ENCODE peak calls at places on chromosomes 2 and 18, in six cellular contexts. Z, E, D, U, L and A are unnamed samples.

GRCh38 chr2:103402944-103403343 is 641.1 kb downstream of the TMEM182 start:
- DNase-seq in Z (no peak), E (no peak), D (no peak), U (no peak), L (no peak), A (no peak)

GRCh38 chr2:15996536-15997423 is 56.4 kb downstream of the MYCN start:
- DNase-seq in Z (no peak), E (no peak), D (no peak), U (no peak), L (no peak), A (no peak)

GRCh38 chr2:134540954-134541353 is 177.8 kb downstream of the TMEM163 start:
- DNase-seq in Z (no peak), E (no peak), D (no peak), U (no peak), L (no peak), A (no peak)

GRCh38 chr2:108034843-108035242 is 48.5 kb downstream of the SLC5A7 start:
- DNase-seq in Z (no peak), E (no peak), D (no peak), U (no peak), L (no peak), A (no peak)

GRCh38 chr2:55419236-55419513 is 481 bp downstream of the CCDC88A start:
- DNase-seq in Z (peak; percentile 18), E (peak; percentile 48), D (no peak), U (no peak), L (peak; percentile 30), A (peak; percentile 62)

GRCh38 chr2:84940088-84940470 is 30.9 kb upstream of the KCMF1 start:
- DNase-seq in Z (no peak), E (no peak), D (no peak), U (no peak), L (no peak), A (no peak)

GRCh38 chr18:58520964-58521363 is 107.9 kb downstream of the ALPK2 start:
- DNase-seq in Z (peak; percentile 39), E (no peak), D (no peak), U (no peak), L (no peak), A (no peak)

GRCh38 chr2:219521066-219521880 is 7.0 kb downstream of the ASIC4 start:
- DNase-seq in Z (peak; percentile 37), E (peak; percentile 88), D (no peak), U (no peak), L (no peak), A (peak; percentile 65)

GRCh38 chr2:50333501-50334228 is 698.3 kb downstream of the NRXN1 start:
- DNase-seq in Z (no peak), E (no peak), D (no peak), U (no peak), L (no peak), A (no peak)

GRCh38 chr2:196183172-196183473 is 11.7 kb upstream of the STK17B start:
- DNase-seq in Z (no peak), E (no peak), D (no peak), U (no peak), L (no peak), A (no peak)

GRCh38 chr2:175366814-175367213 is 185.3 kb upstream of the ATP5MC3 start:
- DNase-seq in Z (peak; percentile 43), E (peak; percentile 52), D (peak; percentile 41), U (peak; percentile 10), L (peak; percentile 65), A (peak; percentile 42)

GRCh38 chr2:226040344-226040743 is 640.8 kb downstream of the NYAP2 start:
- DNase-seq in Z (no peak), E (no peak), D (no peak), U (no peak), L (no peak), A (no peak)

GRCh38 chr2:177419274-177419673 is 26.7 kb downstream of the AGPS start:
- DNase-seq in Z (peak; percentile 61), E (no peak), D (no peak), U (no peak), L (no peak), A (no peak)

GRCh38 chr18:35174093-35174731 is 66.6 kb upstream of the ZNF397 start:
- DNase-seq in Z (no peak), E (no peak), D (no peak), U (no peak), L (no peak), A (no peak)

GRCh38 chr2:100776445-100776844 is 43.5 kb upstream of the NPAS2 start:
- DNase-seq in Z (no peak), E (no peak), D (no peak), U (no peak), L (peak; percentile 81), A (no peak)

GRCh38 chr18:24271381-24272331 is 126.0 kb downstream of the OSBPL1A start:
- DNase-seq in Z (peak; percentile 72), E (peak; percentile 85), D (peak; percentile 71), U (peak; percentile 66), L (peak; percentile 82), A (peak; percentile 86)

GRCh38 chr2:10343658-10344057 is 41.0 kb downstream of the HPCAL1 start:
- DNase-seq in Z (no peak), E (no peak), D (no peak), U (no peak), L (no peak), A (no peak)

GRCh38 chr2:79100301-79100700 is 12.5 kb upstream of the REG1B start:
- DNase-seq in Z (no peak), E (no peak), D (no peak), U (no peak), L (no peak), A (no peak)

GRCh38 chr18:67730884-67731283 is 214.4 kb upstream of the DSEL start:
- DNase-seq in Z (peak; percentile 76), E (no peak), D (no peak), U (no peak), L (no peak), A (peak; percentile 18)

GRCh38 chr2:131039535-131039907 is 53.7 kb downstream of the FAM168B start:
- DNase-seq in Z (no peak), E (no peak), D (no peak), U (no peak), L (no peak), A (no peak)

GRCh38 chr2:161722547-161723503 is 98.6 kb downstream of the SLC4A10 start:
- DNase-seq in Z (no peak), E (no peak), D (no peak), U (no peak), L (no peak), A (no peak)

GRCh38 chr2:43228782-43229659 is 2.6 kb upstream of the ZFP36L2 start:
- DNase-seq in Z (no peak), E (no peak), D (no peak), U (no peak), L (no peak), A (peak; percentile 35)

GRCh38 chr2:240926516-240927389 is 20.6 kb downstream of the CROCC2 start:
- DNase-seq in Z (peak; percentile 56), E (peak; percentile 30), D (no peak), U (no peak), L (peak; percentile 34), A (no peak)

GRCh38 chr2:240909216-240909974 is 3.3 kb downstream of the CROCC2 start:
- DNase-seq in Z (no peak), E (no peak), D (no peak), U (no peak), L (no peak), A (no peak)

GRCh38 chr2:85132834-85133637 is at the start of gene TCF7L1:
- DNase-seq in Z (peak; percentile 88), E (peak; percentile 92), D (peak; percentile 91), U (peak; percentile 51), L (peak; percentile 72), A (peak; percentile 92)

GRCh38 chr18:59021500-59021899 is 118.2 kb upstream of the SEC11C start:
- DNase-seq in Z (no peak), E (no peak), D (no peak), U (no peak), L (no peak), A (no peak)

GRCh38 chr2:160075171-160075570 is 12.8 kb upstream of the PLA2R1 start:
- DNase-seq in Z (peak; percentile 33), E (no peak), D (no peak), U (no peak), L (no peak), A (no peak)

GRCh38 chr2:201258666-201258999 is 1.7 kb upstream of the CASP8 start:
- DNase-seq in Z (no peak), E (no peak), D (no peak), U (no peak), L (no peak), A (no peak)
- H3K18ac ChIP-seq in Z (peak overlapping the region; percentile 88), E (peak overlapping the region; percentile 18), D (no peak overlapping the region), U (peak overlapping the region; percentile 56), L (peak overlapping the region; percentile 3), A (peak overlapping the region; percentile 56)

DNA sequence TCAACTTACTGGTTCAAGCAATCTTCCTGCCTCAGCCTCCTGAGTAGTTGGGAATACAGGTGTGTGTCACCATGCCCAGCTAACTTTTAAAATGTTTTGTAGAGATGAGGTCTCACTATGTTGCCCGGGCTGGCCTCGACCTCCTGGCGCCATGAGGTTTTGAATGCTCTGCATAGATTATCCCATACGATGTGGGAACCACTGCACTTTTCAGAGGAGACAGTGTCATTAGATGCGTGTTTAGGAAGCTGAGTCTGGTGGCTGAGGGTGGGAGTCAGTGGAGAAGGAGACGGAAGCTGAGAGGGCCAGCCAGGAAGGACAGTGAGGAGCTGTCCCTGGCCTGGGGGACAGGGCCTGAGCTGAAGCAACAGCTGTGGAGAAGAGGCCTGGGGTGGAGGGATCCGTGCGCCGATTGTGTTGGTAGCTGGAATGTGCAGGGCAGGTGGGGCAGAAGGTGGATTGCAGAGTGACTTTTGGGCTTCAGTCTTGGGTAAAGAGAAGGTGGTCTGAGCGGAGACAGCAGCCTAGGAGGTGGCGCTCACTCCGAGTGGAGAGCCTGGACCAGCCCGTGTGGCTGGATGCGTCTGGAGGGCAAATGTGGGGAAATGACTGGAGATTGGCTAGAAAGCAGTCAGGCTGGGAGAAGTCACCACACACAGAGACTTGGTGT is 68.0 kb downstream of the LDLRAD4 start:
- DNase-seq in Z (no peak), E (no peak), D (no peak), U (no peak), L (no peak), A (no peak)
- H4K91ac ChIP-seq in Z (no peak overlapping the region), E (no peak overlapping the region), D (peak overlapping the region; percentile 38), U (no peak overlapping the region), L (no peak overlapping the region), A (no peak overlapping the region)

GRCh38 chr2:39124000-39124769 is 3.3 kb upstream of the SOS1 start:
- DNase-seq in Z (peak; percentile 93), E (peak; percentile 99), D (peak; percentile 97), U (peak; percentile 98), L (peak; percentile 98), A (peak; percentile 96)
- H4K8ac ChIP-seq in Z (peak overlapping the region; percentile 100), E (no peak overlapping the region), D (no peak overlapping the region), U (peak overlapping the region; percentile 92), L (peak overlapping the region; percentile 95), A (peak overlapping the region; percentile 86)

DNA sequence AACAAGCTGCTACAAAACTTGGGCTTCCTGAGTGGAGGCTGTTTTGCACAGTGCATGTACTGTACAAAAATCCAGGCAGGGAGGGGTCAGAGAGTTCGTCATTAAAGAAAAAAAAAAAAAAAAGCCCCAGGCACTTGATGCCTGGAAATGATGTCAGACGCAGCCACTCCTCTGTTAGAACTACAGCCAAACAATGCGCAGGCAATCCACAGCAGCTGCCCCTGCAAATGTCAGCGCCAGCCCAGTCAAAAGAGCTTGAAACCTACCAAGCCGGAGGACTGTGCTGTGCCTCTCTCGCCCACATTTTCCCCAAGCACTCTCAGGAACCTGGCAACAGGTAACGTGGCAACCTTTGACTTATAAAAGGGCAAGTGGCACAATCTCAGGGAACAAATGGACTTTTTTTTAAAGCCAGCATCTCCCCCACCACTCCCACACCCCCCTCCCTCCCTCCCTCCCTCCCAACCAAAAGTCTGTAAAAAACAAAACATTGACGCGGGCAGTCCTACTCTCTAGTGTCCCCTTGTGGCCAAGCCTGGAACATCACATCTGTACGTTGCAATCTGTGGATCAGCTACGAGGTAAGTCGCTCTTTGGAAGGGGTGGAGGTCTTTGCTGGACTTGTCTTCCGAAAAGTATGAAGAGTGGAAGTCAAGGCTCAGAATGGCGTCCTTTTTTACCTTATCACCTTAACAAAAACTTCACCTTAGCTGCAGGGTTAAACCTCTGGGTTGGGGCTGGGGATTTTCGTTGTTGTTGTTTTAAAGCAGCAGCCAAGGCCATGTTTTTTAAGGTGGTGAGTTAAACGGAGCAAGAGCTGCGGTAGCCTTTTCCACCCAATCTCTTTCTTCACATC is 144.2 kb downstream of the TGIF1 start:
- DNase-seq in Z (peak; percentile 98), E (peak; percentile 89), D (peak; percentile 92), U (peak; percentile 77), L (peak; percentile 98), A (peak; percentile 99)
- H3K18ac ChIP-seq in Z (peak overlapping the region; percentile 99), E (peak overlapping the region; percentile 0), D (peak overlapping the region; percentile 55), U (peak overlapping the region; percentile 91), L (peak overlapping the region; percentile 95), A (peak overlapping the region; percentile 85)